ENCODE peak calls at places on chromosomes 4 and X, in seven cellular contexts. K is HCT116, G is WTC11, R is K562, E is GM12878, C is HepG2, L is H1. D is an unnamed sample.

GRCh38 chr4:148951346-148951745 is 509.1 kb upstream of the NR3C2 start:
- DNase-seq in K (no peak), G (no peak), R (no peak), E (no peak), C (no peak), L (no peak), D (no peak)

GRCh38 chrX:9747644-9748043 is 18.0 kb downstream of the GPR143 start:
- DNase-seq in K (no peak), G (no peak), R (no peak), E (no peak), C (no peak), L (no peak), D (no peak)

GRCh38 chr4:6499241-6499605 is 26.8 kb upstream of the PPP2R2C start:
- DNase-seq in K (no peak), G (no peak), R (no peak), E (no peak), C (no peak), L (peak; percentile 33), D (no peak)

GRCh38 chrX:150234126-150234525 is 129.0 kb upstream of the MAMLD1 start:
- DNase-seq in K (no peak), G (no peak), R (no peak), E (no peak), C (no peak), L (no peak), D (no peak)

GRCh38 chr4:89204624-89205023 is 93.3 kb downstream of the TIGD2 start:
- DNase-seq in K (no peak), G (no peak), R (no peak), E (no peak), C (no peak), L (no peak), D (no peak)

GRCh38 chrX:15298201-15298600 is 17.2 kb downstream of the ASB11 start:
- DNase-seq in K (no peak), G (no peak), R (no peak), E (no peak), C (no peak), L (no peak), D (no peak)

GRCh38 chr4:187469627-187470026 is 525.9 kb upstream of the ZFP42 start:
- DNase-seq in K (no peak), G (no peak), R (no peak), E (no peak), C (no peak), L (no peak), D (no peak)

GRCh38 chr4:45324381-45325111 is 598.2 kb upstream of the GNPDA2 start:
- DNase-seq in K (no peak), G (no peak), R (no peak), E (no peak), C (no peak), L (no peak), D (no peak)

GRCh38 chr4:183702492-183702891 is 43.4 kb downstream of the TRAPPC11 start:
- DNase-seq in K (no peak), G (no peak), R (no peak), E (no peak), C (no peak), L (no peak), D (no peak)

GRCh38 chr4:74157116-74157742 is 689 bp upstream of the MTHFD2L start:
- DNase-seq in K (no peak), G (no peak), R (peak; percentile 39), E (no peak), C (peak; percentile 12), L (no peak), D (no peak)

GRCh38 chrX:57286507-57287251 is at the start of gene FAAH2:
- DNase-seq in K (peak; percentile 90), G (peak; percentile 44), R (peak; percentile 37), E (peak; percentile 23), C (peak; percentile 57), L (peak; percentile 55), D (no peak)

GRCh38 chrX:49987651-49988050 is 65.3 kb downstream of the CLCN5 start:
- DNase-seq in K (no peak), G (no peak), R (no peak), E (no peak), C (no peak), L (no peak), D (no peak)

GRCh38 chrX:24110049-24110448 is 39.5 kb upstream of the ZFX start:
- DNase-seq in K (no peak), G (no peak), R (peak; percentile 29), E (no peak), C (no peak), L (no peak), D (no peak)

DNA sequence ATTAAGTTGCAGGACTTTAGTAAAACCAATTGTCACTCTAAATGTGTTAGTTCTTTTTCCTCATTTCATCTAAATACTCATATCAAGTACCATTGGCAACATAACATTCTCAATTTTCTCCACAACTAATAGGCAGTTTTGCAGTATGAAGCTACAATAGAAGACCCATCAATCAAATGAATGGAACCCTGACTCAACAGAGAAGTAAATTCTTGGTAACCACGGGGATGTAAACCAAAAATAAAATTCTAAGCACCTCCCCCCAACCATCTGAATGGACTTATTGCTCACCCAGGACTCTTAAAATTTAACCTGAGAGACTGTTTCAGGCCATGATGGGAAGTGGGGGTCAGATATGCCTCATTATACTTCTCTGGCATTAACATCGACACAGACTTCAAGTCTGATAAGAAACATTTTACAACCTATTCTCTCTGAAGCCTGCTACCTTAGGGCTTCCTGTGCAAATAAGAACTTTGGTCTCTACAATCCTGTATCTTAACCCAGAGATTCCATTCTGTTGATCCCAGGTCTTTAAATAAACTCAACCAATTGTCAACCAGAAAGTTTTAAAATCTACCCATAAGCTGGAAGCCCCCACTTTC is 620.9 kb downstream of the TLL1 start:
- DNase-seq in K (no peak), G (no peak), R (no peak), E (no peak), C (no peak), L (no peak), D (no peak)
- TF ChIP-seq SP1 in K (no peak), G (no peak), R (no peak), E (no peak), C (no peak), L (no peak), D (no peak)

GRCh38 chr4:182645511-182645910 is 271.7 kb downstream of the DCTD start:
- DNase-seq in K (no peak), G (no peak), R (no peak), E (no peak), C (no peak), L (no peak), D (no peak)
- TF ChIP-seq SP1 in K (no peak), G (no peak), R (no peak), E (no peak), C (no peak), L (no peak), D (no peak)

GRCh38 chr4:30716158-30716557 is 4.0 kb upstream of the PCDH7 start:
- DNase-seq in K (peak; percentile 72), G (no peak), R (no peak), E (no peak), C (peak; percentile 2), L (no peak), D (no peak)

GRCh38 chr4:30718021-30718888 is 1.9 kb upstream of the PCDH7 start:
- DNase-seq in K (no peak), G (peak; percentile 66), R (no peak), E (no peak), C (no peak), L (peak; percentile 80), D (peak; percentile 33)

GRCh38 chr4:30717208-30718020 is 2.8 kb upstream of the PCDH7 start:
- DNase-seq in K (no peak), G (peak; percentile 76), R (no peak), E (no peak), C (no peak), L (peak; percentile 84), D (peak; percentile 20)

GRCh38 chr4:30718889-30719252 is 1.3 kb upstream of the PCDH7 start:
- DNase-seq in K (no peak), G (no peak), R (no peak), E (no peak), C (no peak), L (no peak), D (no peak)

GRCh38 chr4:30716671-30717207 is 3.4 kb upstream of the PCDH7 start:
- DNase-seq in K (no peak), G (no peak), R (no peak), E (no peak), C (no peak), L (no peak), D (peak; percentile 17)
- TF ChIP-seq SP1 in K (no peak), G (no peak), R (no peak), E (no peak), C (no peak), L (no peak), D (no peak)

GRCh38 chr4:92104506-92104905 is 199.3 kb upstream of the GRID2 start:
- DNase-seq in K (no peak), G (no peak), R (peak; percentile 6), E (no peak), C (no peak), L (no peak), D (no peak)

GRCh38 chr4:92100980-92101379 is 202.8 kb upstream of the GRID2 start:
- DNase-seq in K (no peak), G (no peak), R (no peak), E (no peak), C (no peak), L (no peak), D (no peak)

GRCh38 chr4:92101609-92102231 is 202.0 kb upstream of the GRID2 start:
- DNase-seq in K (no peak), G (no peak), R (no peak), E (no peak), C (no peak), L (no peak), D (no peak)

DNA sequence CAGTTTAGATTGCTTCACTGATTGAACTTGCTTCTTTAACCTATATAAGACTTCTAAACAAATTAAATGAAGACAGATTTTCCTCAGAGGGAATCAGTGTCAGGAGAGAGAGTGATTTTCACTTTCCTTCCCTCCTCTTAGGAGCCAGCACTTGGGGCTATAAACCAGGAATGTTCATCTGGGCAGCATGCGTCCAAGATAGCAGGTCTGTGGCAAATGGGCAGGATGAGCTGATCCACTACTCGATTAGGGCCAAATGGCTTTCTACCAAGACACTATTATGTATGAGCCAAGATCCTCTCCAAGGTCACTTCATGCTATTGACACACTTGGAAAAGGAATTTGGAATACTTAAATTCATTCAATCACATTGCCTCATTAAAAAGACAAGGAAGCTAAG is 203.9 kb upstream of the GRID2 start:
- DNase-seq in K (no peak), G (no peak), R (no peak), E (no peak), C (no peak), L (no peak), D (no peak)
- TF ChIP-seq SP1 in K (no peak), G (no peak), R (no peak), E (no peak), C (no peak), L (no peak), D (no peak)

GRCh38 chr4:24730256-24731001 is 64.9 kb upstream of the SOD3 start:
- DNase-seq in K (no peak), G (no peak), R (no peak), E (no peak), C (no peak), L (peak; percentile 40), D (no peak)
- TF ChIP-seq SP1 in K (no peak), G (no peak), R (no peak), E (no peak), C (no peak), L (no peak), D (no peak)

D was measured in HEK293T.